ENCODE peak calls at places on chromosomes 13 and 19, in seven cellular contexts. One of them, this sample, is unnamed.

GRCh38 chr19:18893573-18894253 is 2.2 kb downstream of the CERS1 start:
- DNase-seq in right lobe of liver: no peak
- DNase-seq in lower lobe of right lung: no peak
- DNase-seq in ascending aorta: no peak
- DNase-seq in neural progenitor cell: no peak
- DNase-seq in endothelial cell of umbilical vein: no peak
- DNase-seq in pancreas: no peak
- DNase-seq in this sample: no peak

GRCh38 chr19:8569066-8569761 is 8.0 kb downstream of the MYO1F start:
- DNase-seq in pancreas: peak; percentile 58
- DNase-seq in ascending aorta: peak; percentile 80
- DNase-seq in endothelial cell of umbilical vein: no peak
- DNase-seq in neural progenitor cell: no peak
- DNase-seq in lower lobe of right lung: peak; percentile 71
- DNase-seq in right lobe of liver: peak; percentile 62
- DNase-seq in this sample: peak; percentile 24

GRCh38 chr19:55697698-55698097 is 22.7 kb downstream of the EPN1 start:
- DNase-seq in right lobe of liver: no peak
- DNase-seq in lower lobe of right lung: peak; percentile 30
- DNase-seq in neural progenitor cell: no peak
- DNase-seq in ascending aorta: no peak
- DNase-seq in endothelial cell of umbilical vein: no peak
- DNase-seq in pancreas: no peak
- DNase-seq in this sample: no peak

GRCh38 chr19:19342086-19343015 is 21.7 kb downstream of the MAU2 start:
- DNase-seq in endothelial cell of umbilical vein: peak; percentile 43
- DNase-seq in lower lobe of right lung: peak; percentile 73
- DNase-seq in right lobe of liver: peak; percentile 74
- DNase-seq in pancreas: peak; percentile 43
- DNase-seq in neural progenitor cell: peak; percentile 83
- DNase-seq in ascending aorta: peak; percentile 70
- DNase-seq in this sample: peak; percentile 74

GRCh38 chr19:53057904-53058579 is 13.5 kb downstream of the ERVV-2 start:
- DNase-seq in right lobe of liver: no peak
- DNase-seq in endothelial cell of umbilical vein: no peak
- DNase-seq in lower lobe of right lung: peak; percentile 47
- DNase-seq in pancreas: no peak
- DNase-seq in ascending aorta: no peak
- DNase-seq in neural progenitor cell: peak; percentile 66
- DNase-seq in this sample: peak; percentile 63

GRCh38 chr19:15787611-15788155 is at the start of gene OR10H5:
- DNase-seq in endothelial cell of umbilical vein: no peak
- DNase-seq in neural progenitor cell: no peak
- DNase-seq in ascending aorta: no peak
- DNase-seq in lower lobe of right lung: no peak
- DNase-seq in right lobe of liver: peak; percentile 15
- DNase-seq in pancreas: no peak
- DNase-seq in this sample: no peak

GRCh38 chr19:4445963-4446668 is 11.5 kb downstream of the UBXN6 start:
- DNase-seq in endothelial cell of umbilical vein: no peak
- DNase-seq in neural progenitor cell: no peak
- DNase-seq in ascending aorta: no peak
- DNase-seq in right lobe of liver: no peak
- DNase-seq in pancreas: no peak
- DNase-seq in lower lobe of right lung: no peak
- DNase-seq in this sample: peak; percentile 63

GRCh38 chr13:23752111-23753001 is 136.8 kb downstream of the MIPEP start:
- DNase-seq in lower lobe of right lung: no peak
- DNase-seq in neural progenitor cell: no peak
- DNase-seq in pancreas: no peak
- DNase-seq in right lobe of liver: no peak
- DNase-seq in ascending aorta: no peak
- DNase-seq in endothelial cell of umbilical vein: no peak
- DNase-seq in this sample: no peak

GRCh38 chr13:36288794-36289391 is 8.7 kb downstream of the CCDC169 start:
- DNase-seq in endothelial cell of umbilical vein: no peak
- DNase-seq in right lobe of liver: no peak
- DNase-seq in ascending aorta: no peak
- DNase-seq in neural progenitor cell: peak; percentile 25
- DNase-seq in lower lobe of right lung: no peak
- DNase-seq in pancreas: no peak
- DNase-seq in this sample: no peak

GRCh38 chr19:31319465-31319864 is 29.8 kb downstream of the TSHZ3 start:
- DNase-seq in right lobe of liver: no peak
- DNase-seq in lower lobe of right lung: no peak
- DNase-seq in neural progenitor cell: no peak
- DNase-seq in ascending aorta: no peak
- DNase-seq in endothelial cell of umbilical vein: no peak
- DNase-seq in pancreas: no peak
- DNase-seq in this sample: no peak

GRCh38 chr13:58655086-58655485 is 1023.5 kb downstream of the PCDH17 start:
- DNase-seq in ascending aorta: no peak
- DNase-seq in neural progenitor cell: no peak
- DNase-seq in lower lobe of right lung: no peak
- DNase-seq in right lobe of liver: no peak
- DNase-seq in pancreas: no peak
- DNase-seq in endothelial cell of umbilical vein: no peak
- DNase-seq in this sample: no peak

GRCh38 chr19:40256511-40256910 is 28.6 kb downstream of the AKT2 start:
- DNase-seq in lower lobe of right lung: no peak
- DNase-seq in ascending aorta: no peak
- DNase-seq in right lobe of liver: no peak
- DNase-seq in neural progenitor cell: no peak
- DNase-seq in endothelial cell of umbilical vein: no peak
- DNase-seq in pancreas: no peak
- DNase-seq in this sample: no peak

DNA sequence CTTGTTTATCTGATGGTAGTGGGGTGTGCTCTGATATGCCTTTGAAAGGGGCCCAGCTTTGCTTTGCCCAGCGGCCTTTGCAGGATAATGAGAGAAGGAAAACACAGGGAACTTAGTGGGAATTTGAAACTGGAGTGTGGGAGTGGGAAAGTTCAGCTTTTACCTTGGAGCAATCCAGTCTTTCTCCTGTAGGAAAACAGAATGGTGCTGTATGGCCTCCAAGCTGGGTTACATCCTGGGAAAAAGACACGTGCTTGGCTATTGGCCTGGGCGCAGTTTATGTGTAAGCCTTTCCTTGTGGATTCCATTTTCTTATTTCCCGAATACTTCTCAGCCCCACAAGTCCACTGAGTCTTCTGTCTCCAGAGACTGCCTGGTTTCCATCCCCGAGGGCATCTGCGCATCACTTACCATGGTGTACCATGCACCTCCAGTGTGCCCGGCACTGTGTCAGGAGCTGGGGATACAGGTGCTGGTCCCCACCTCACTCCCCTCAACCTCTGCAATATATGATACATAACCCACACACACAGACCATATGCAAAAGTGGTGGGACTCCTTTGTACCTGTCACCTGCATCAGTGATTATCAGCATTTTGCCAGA is 31.5 kb downstream of the ACTN4 start:
- DNase-seq in neural progenitor cell: no peak
- DNase-seq in right lobe of liver: no peak
- DNase-seq in pancreas: no peak
- DNase-seq in ascending aorta: no peak
- DNase-seq in endothelial cell of umbilical vein: no peak
- DNase-seq in lower lobe of right lung: no peak
- DNase-seq in this sample: no peak
- H3K4me1 ChIP-seq in neural progenitor cell: peaks cover 9% of the 10 kb centered on the region
- H3K4me1 ChIP-seq in right lobe of liver: no peaks in the 10 kb centered on the region
- H3K4me1 ChIP-seq in pancreas: peaks cover 74% of the 10 kb centered on the region
- H3K4me1 ChIP-seq in ascending aorta: peaks cover 25% of the 10 kb centered on the region
- H3K4me1 ChIP-seq in endothelial cell of umbilical vein: peaks cover 61% of the 10 kb centered on the region
- H3K4me1 ChIP-seq in lower lobe of right lung: peaks cover 96% of the 10 kb centered on the region
- H3K4me1 ChIP-seq in this sample: peaks cover 16% of the 10 kb centered on the region

GRCh38 chr13:43786766-43787517 is at the start of gene ENOX1:
- DNase-seq in pancreas: peak; percentile 45
- DNase-seq in neural progenitor cell: peak; percentile 88
- DNase-seq in lower lobe of right lung: peak; percentile 46
- DNase-seq in right lobe of liver: peak; percentile 44
- DNase-seq in ascending aorta: no peak
- DNase-seq in endothelial cell of umbilical vein: peak; percentile 45
- DNase-seq in this sample: peak; percentile 84
- TF ChIP-seq CTCF in pancreas: no peak
- TF ChIP-seq CTCF in neural progenitor cell: peak; percentile 25
- TF ChIP-seq CTCF in lower lobe of right lung: no peak
- TF ChIP-seq CTCF in right lobe of liver: peak; percentile 14
- TF ChIP-seq CTCF in ascending aorta: no peak
- TF ChIP-seq CTCF in endothelial cell of umbilical vein: peak; percentile 8
- TF ChIP-seq CTCF in this sample: no peak

GRCh38 chr19:47018923-47019322 is 714 bp upstream of the NPAS1 start:
- DNase-seq in ascending aorta: no peak
- DNase-seq in pancreas: no peak
- DNase-seq in lower lobe of right lung: no peak
- DNase-seq in endothelial cell of umbilical vein: no peak
- DNase-seq in neural progenitor cell: no peak
- DNase-seq in right lobe of liver: no peak
- DNase-seq in this sample: no peak
- H3K27me3 ChIP-seq in ascending aorta: peaks cover 16% of the 10 kb centered on the region
- H3K27me3 ChIP-seq in pancreas: no peaks in the 10 kb centered on the region
- H3K27me3 ChIP-seq in lower lobe of right lung: peaks cover 55% of the 10 kb centered on the region
- H3K27me3 ChIP-seq in endothelial cell of umbilical vein: peaks cover 33% of the 10 kb centered on the region
- H3K27me3 ChIP-seq in neural progenitor cell: peaks cover 62% of the 10 kb centered on the region
- H3K27me3 ChIP-seq in right lobe of liver: peaks cover 21% of the 10 kb centered on the region
- H3K27me3 ChIP-seq in this sample: no peaks in the 10 kb centered on the region

GRCh38 chr13:114067381-114067885 is 65.0 kb downstream of the RASA3 start:
- DNase-seq in pancreas: no peak
- DNase-seq in lower lobe of right lung: no peak
- DNase-seq in right lobe of liver: no peak
- DNase-seq in neural progenitor cell: no peak
- DNase-seq in ascending aorta: no peak
- DNase-seq in endothelial cell of umbilical vein: no peak
- DNase-seq in this sample: no peak

GRCh38 chr13:114066956-114067355 is 65.5 kb downstream of the RASA3 start:
- DNase-seq in right lobe of liver: no peak
- DNase-seq in neural progenitor cell: no peak
- DNase-seq in ascending aorta: no peak
- DNase-seq in endothelial cell of umbilical vein: no peak
- DNase-seq in pancreas: no peak
- DNase-seq in lower lobe of right lung: peak; percentile 36
- DNase-seq in this sample: no peak

GRCh38 chr13:114065141-114065925 is 67.1 kb downstream of the RASA3 start:
- DNase-seq in lower lobe of right lung: peak; percentile 83
- DNase-seq in endothelial cell of umbilical vein: peak; percentile 96
- DNase-seq in neural progenitor cell: peak; percentile 63
- DNase-seq in ascending aorta: peak; percentile 95
- DNase-seq in pancreas: peak; percentile 86
- DNase-seq in right lobe of liver: peak; percentile 73
- DNase-seq in this sample: peak; percentile 83

GRCh38 chr13:114064516-114065140 is 67.8 kb downstream of the RASA3 start:
- DNase-seq in neural progenitor cell: peak; percentile 90
- DNase-seq in right lobe of liver: no peak
- DNase-seq in lower lobe of right lung: peak; percentile 47
- DNase-seq in endothelial cell of umbilical vein: peak; percentile 41
- DNase-seq in ascending aorta: no peak
- DNase-seq in pancreas: no peak
- DNase-seq in this sample: no peak

DNA sequence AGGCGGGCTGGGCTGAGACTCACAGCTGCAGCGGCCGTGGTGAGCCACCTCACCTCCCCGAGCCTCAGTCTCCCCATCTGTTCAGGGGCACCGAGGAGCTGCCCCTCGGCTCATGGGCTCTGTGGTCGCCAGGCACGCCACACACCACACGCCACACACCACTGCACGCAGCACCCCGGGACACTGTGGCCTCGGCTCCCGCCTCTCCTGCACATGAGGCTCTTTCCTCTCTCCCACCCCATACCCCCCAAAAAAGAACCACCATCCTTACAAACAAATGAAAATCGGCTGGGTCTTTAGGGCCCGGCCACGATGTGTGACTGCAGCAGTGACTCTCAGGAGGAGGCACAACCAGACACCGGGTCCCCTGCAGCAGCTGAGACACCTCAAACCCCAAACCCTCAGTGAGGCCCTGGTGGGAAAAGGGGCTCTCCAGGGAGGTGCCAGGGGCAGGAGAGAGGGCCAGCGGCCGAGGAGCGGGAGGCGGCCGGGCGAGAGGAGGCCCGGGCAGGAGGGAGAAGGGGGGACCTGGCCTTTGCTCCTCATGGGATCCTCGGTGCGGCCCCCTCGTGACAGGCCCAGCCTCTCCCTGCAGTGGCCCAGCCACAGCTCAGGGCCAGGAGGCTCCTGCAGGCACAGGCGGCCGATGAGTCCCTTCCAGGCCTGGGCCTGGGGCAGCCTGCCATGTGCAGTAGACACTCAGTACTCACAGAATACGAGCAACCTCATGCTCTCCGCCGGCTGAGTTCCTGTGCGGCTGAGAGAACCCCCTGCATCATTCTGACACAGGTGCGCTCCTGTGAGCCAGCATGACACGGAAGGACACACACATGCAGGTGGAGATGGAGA is 66.3 kb downstream of the RASA3 start:
- DNase-seq in neural progenitor cell: no peak
- DNase-seq in lower lobe of right lung: peak; percentile 51
- DNase-seq in ascending aorta: no peak
- DNase-seq in pancreas: no peak
- DNase-seq in right lobe of liver: no peak
- DNase-seq in endothelial cell of umbilical vein: no peak
- DNase-seq in this sample: no peak
- H3K4me1 ChIP-seq in neural progenitor cell: peaks cover 31% of the 10 kb centered on the region
- H3K4me1 ChIP-seq in lower lobe of right lung: peaks cover 73% of the 10 kb centered on the region
- H3K4me1 ChIP-seq in ascending aorta: peaks cover 38% of the 10 kb centered on the region
- H3K4me1 ChIP-seq in pancreas: peaks cover 10% of the 10 kb centered on the region
- H3K4me1 ChIP-seq in right lobe of liver: no peaks in the 10 kb centered on the region
- H3K4me1 ChIP-seq in endothelial cell of umbilical vein: peaks cover 51% of the 10 kb centered on the region
- H3K4me1 ChIP-seq in this sample: peaks cover 42% of the 10 kb centered on the region

DNA sequence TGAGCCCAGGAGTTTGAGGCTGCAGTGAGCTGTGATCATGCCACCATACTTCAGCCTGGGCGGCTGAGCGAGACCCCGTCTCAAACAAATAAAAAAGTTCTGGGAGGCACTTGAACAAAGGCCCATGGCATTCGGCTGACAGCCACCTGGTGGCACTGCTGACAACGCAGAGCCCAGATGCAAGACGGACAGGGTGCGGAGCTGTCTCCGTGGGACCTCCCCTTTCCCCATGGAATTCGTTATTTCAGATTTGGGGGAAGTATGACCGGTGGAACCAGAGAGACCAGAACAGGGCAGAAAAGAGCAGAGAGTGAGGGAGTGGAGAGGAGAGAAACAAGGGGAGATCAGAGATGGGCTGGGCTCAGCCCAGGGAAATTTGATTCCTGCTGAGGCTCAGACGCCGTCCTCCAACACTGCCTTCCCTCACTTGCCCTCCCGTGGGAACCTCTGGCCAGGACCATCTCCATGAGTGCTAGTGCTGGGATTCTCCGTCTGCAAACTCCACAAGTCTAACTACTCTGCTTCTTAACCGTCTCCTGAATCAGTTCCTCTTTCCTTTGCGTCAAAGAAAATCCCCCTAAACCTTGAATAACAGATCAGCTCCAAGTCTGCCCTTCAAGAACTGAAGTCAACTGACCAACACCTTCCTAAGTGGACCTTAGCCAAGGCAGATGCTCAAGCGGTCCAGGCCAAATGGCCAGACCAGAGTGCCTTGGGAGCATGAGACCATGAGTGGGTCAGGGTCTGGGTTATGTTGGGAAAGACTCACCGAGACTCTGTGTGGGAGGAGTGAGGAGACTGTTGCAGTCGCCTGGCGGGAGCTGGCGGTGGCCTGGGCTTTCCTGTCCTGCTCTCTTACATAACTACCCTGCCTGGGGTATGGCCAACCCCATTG is 11.9 kb upstream of the ATF5 start:
- DNase-seq in right lobe of liver: peak; percentile 86
- DNase-seq in lower lobe of right lung: no peak
- DNase-seq in ascending aorta: no peak
- DNase-seq in pancreas: no peak
- DNase-seq in endothelial cell of umbilical vein: no peak
- DNase-seq in neural progenitor cell: peak; percentile 49
- DNase-seq in this sample: no peak
- TF ChIP-seq CTCF in right lobe of liver: peak; percentile 81
- TF ChIP-seq CTCF in lower lobe of right lung: no peak
- TF ChIP-seq CTCF in ascending aorta: no peak
- TF ChIP-seq CTCF in pancreas: no peak
- TF ChIP-seq CTCF in endothelial cell of umbilical vein: no peak
- TF ChIP-seq CTCF in neural progenitor cell: peak; percentile 46
- TF ChIP-seq CTCF in this sample: peak; percentile 23

This sample was measured in testis.